ENCODE peak calls at places on chromosome 22, in eight cellular contexts. M is cardiac muscle cell; N is endodermal cell; U is effector memory CD4-positive, alpha-beta T cell; A is GM06990; E is brain microvascular endothelial cell; O is CD8-positive, alpha-beta memory T cell; P is CD4-positive, CD25-positive, alpha-beta regulatory T cell. D is an unnamed sample.
A peak's percentile ranks its signal among the peaks of the same experiment; 100 is the strongest.

GRCh38 chr22:39818050-39818449 is 75.5 kb downstream of the ENTHD1 start:
- DNase-seq in A (no peak), M (no peak), O (no peak), P (no peak), N (peak; percentile 56), U (no peak), E (peak; percentile 36), D (no peak)

GRCh38 chr22:40855960-40856512 is 403 bp downstream of the ST13 start:
- DNase-seq in M (peak; percentile 43), E (peak; percentile 23), P (peak; percentile 36), U (no peak), N (peak; percentile 74), O (peak; percentile 34), A (peak; percentile 61), D (no peak)

GRCh38 chr22:27801616-27802388 is at the start of gene MN1:
- DNase-seq in O (peak; percentile 38), E (no peak), U (peak; percentile 25), P (peak; percentile 50), N (peak; percentile 90), M (peak; percentile 77), A (no peak), D (no peak)

GRCh38 chr22:29195118-29195963 is 10.4 kb upstream of the EMID1 start:
- DNase-seq in O (no peak), P (no peak), E (no peak), U (no peak), M (peak; percentile 60), N (no peak), A (no peak), D (no peak)

GRCh38 chr22:25758316-25758715 is 16.3 kb downstream of the MYO18B start:
- DNase-seq in N (no peak), O (no peak), A (no peak), E (no peak), M (no peak), P (no peak), U (no peak), D (no peak)

GRCh38 chr22:37633693-37634504 is 5.6 kb upstream of the SH3BP1 start:
- DNase-seq in P (peak; percentile 35), M (peak; percentile 88), A (peak; percentile 87), N (peak; percentile 89), E (peak; percentile 76), O (peak; percentile 51), U (no peak), D (no peak)

GRCh38 chr22:27879923-27880322 is 39.1 kb downstream of the PITPNB start:
- DNase-seq in A (no peak), P (no peak), E (peak; percentile 41), N (peak; percentile 69), U (no peak), M (peak; percentile 54), O (no peak), D (no peak)

GRCh38 chr22:35842954-35843353 is 125.3 kb downstream of the APOL5 start:
- DNase-seq in N (peak; percentile 71), U (no peak), M (peak; percentile 39), P (no peak), E (peak; percentile 62), O (no peak), A (no peak), D (no peak)

DNA sequence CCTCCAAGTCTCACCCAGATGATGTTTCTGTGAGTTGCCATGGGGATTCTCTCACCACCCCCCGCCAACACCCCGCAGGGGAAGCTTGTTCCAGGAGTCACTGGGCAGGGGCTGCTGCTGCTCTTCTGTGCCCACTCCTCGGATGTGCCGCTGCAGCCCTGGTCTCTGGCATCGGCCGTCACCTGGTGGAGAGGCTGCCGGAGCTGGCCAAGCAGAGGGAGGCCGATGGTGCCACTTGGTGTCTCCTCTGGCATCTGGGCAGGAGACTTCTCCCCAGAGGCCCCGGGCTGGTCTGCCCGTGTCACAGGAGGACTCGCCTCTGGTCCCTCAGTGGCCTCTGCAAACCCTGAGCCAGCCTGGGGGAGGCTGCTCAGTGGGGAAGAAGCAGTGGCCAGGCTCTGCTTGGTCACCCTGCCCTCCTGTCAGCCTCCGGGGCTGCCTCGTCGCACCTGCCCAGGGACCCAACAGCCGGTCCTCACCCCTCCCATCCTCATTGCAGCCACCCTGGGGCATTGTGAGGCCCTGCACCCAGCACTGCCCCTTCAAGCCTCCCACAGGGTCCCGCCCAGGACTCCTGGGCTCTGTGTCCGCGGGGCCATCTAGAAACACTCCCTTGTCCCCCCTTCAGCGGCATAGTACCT is 420 bp upstream of the ADORA2A start:
- DNase-seq in M (no peak), E (no peak), P (no peak), A (no peak), N (no peak), O (peak; percentile 35), U (no peak), D (no peak)
- H3K4me3 ChIP-seq in M (no peak overlapping the region), E (no peak overlapping the region), P (peak overlapping the region; percentile 37), A (peak overlapping the region; percentile 77), N (no peak overlapping the region), O (peak overlapping the region; percentile 95), U (peak overlapping the region; percentile 65), D (no peak overlapping the region)

GRCh38 chr22:45612940-45613339 is 58.7 kb upstream of the ATXN10 start:
- DNase-seq in A (no peak), P (no peak), M (no peak), O (no peak), U (no peak), E (peak; percentile 25), N (peak; percentile 64), D (no peak)

GRCh38 chr22:45616432-45616831 is 55.2 kb upstream of the ATXN10 start:
- DNase-seq in E (no peak), O (no peak), P (no peak), M (no peak), U (no peak), N (no peak), A (no peak), D (no peak)

GRCh38 chr22:45615364-45615763 is 56.3 kb upstream of the ATXN10 start:
- DNase-seq in A (no peak), P (no peak), U (no peak), E (no peak), O (no peak), M (no peak), N (no peak), D (no peak)

GRCh38 chr22:45608763-45609180 is 62.9 kb upstream of the ATXN10 start:
- DNase-seq in N (no peak), P (peak; percentile 1), A (no peak), E (peak; percentile 56), O (peak; percentile 20), U (peak; percentile 2), M (no peak), D (no peak)

GRCh38 chr22:45612451-45612901 is 59.2 kb upstream of the ATXN10 start:
- DNase-seq in M (no peak), A (no peak), P (peak; percentile 22), E (peak; percentile 80), U (no peak), N (no peak), O (peak; percentile 13), D (peak; percentile 6)
- H3K4me3 ChIP-seq in M (no peak overlapping the region), A (no peak overlapping the region), P (no peak overlapping the region), E (peak overlapping the region; percentile 35), U (no peak overlapping the region), N (no peak overlapping the region), O (no peak overlapping the region), D (peak overlapping the region; percentile 30)

DNA sequence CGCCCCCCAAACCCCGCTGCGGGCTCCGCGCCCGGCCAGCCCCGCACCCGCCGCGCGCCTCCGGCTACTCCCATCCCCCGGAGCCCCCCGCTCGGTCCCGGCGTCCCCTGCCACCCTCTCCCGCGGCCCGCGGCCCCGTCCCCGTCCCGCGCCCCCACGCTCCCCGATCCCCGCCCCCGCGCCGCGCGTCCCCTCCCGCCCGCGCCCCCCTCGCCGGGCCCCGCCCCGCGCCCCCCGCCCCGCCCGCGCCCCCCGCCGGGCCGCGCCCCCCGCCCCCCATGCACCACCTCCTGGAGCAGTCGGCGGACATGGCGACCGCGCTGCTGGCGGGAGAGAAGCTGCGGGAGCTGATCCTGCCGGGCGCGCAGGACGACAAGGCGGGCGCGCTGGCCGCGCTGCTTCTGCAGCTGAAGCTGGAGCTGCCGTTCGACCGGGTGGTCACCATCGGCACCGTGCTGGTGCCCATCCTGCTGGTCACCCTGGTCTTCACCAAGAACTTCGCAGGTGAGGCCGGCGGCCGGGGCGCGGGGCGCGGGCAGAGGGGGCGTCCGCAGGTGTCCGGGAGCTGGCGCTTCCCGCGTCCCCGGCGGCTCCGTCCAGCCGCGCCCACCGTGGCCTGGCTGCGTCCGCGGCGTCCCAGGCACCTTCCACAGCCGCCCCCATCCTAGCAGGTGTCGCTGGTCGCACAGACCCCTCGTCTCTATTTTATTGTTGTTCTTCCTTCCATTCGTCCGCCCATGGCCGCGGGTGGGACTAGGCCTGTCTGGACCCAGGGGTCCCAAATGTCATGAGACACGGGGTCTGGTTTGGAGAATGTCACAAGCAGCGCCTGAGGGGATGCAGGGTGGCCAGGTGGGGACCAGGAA is at the start of gene PANX2:
- DNase-seq in E (no peak), U (no peak), P (no peak), M (peak; percentile 69), N (peak; percentile 74), A (no peak), O (no peak), D (no peak)
- H3K4me3 ChIP-seq in E (peak within 1 kb of the TSS; percentile 47), U (no peak within 1 kb of the TSS), P (no peak within 1 kb of the TSS), M (peak within 1 kb of the TSS; percentile 55), N (peak within 1 kb of the TSS; percentile 69), A (peak within 1 kb of the TSS; percentile 45), O (no peak within 1 kb of the TSS), D (peak within 1 kb of the TSS; percentile 64)

GRCh38 chr22:22929381-22930221 is 42.0 kb downstream of the IGLL5 start:
- DNase-seq in U (no peak), E (no peak), M (no peak), O (no peak), P (no peak), N (no peak), A (peak; percentile 69), D (no peak)

GRCh38 chr22:22930222-22930497 is 42.5 kb downstream of the IGLL5 start:
- DNase-seq in A (no peak), O (no peak), E (no peak), U (no peak), P (no peak), M (no peak), N (no peak), D (no peak)

GRCh38 chr22:22931557-22932270 is 44.1 kb downstream of the IGLL5 start:
- DNase-seq in P (no peak), E (no peak), O (no peak), A (peak; percentile 84), U (no peak), M (no peak), N (no peak), D (no peak)

GRCh38 chr22:22932512-22932941 is 44.9 kb downstream of the IGLL5 start:
- DNase-seq in A (no peak), E (no peak), N (no peak), M (no peak), U (no peak), P (no peak), O (no peak), D (no peak)

DNA sequence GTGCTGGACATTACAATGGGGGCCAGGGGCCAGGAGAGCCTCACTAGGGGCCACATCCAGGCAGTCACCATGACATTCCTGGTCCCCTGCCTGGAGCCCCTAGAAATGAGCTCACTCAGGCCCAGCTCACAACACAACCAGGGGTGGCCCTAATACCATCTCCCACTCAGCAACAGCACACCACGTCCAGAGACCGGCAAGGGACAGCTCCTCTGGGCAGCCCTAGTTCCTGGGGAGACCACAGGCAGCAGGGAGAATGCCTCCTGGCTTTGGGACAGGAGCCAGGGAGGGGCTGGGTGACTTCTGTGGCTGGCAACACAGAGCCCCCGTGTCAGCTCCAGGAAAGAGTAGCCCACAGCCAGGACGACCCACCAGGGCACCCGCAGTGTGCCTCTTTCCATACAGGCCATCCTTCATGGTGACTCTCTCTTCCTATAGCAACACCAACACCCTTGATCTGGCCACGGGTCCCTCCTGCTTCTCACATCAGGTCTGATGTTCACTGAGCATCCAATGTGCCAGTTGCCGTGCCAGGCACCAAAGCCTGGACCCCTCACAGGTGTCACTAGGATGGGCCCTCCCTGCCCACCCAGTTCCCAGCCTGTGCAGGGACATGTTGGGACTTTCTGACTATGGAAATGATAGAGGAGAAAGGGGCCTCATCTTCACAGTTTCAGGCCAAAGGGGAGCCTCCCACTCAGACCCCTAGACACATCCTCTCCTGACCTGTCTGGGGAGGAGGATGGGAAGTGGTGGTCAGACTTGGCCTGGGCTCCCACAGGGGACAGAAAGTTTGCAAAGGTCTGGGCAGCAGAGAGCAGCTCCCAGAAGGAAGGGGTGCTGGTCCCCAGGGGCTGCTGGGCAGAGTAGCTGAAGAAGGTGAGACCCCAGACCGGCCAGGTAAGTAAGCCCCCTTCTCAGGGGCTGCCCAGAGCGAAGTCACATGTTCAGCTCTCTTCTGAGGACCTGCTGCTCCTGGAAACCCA is 43.2 kb downstream of the IGLL5 start:
- DNase-seq in N (no peak), A (peak; percentile 60), P (no peak), O (no peak), U (no peak), E (no peak), M (no peak), D (no peak)
- H3K4me3 ChIP-seq in N (no peak overlapping the region), A (peak overlapping the region; percentile 39), P (no peak overlapping the region), O (no peak overlapping the region), U (no peak overlapping the region), E (no peak overlapping the region), M (no peak overlapping the region), D (no peak overlapping the region)